ENCODE peak calls at places on chromosomes 5 and 9, in eight cellular contexts. One of them, this sample, is unnamed.

GRCh38 chr9:127788337-127789011 is 2.6 kb downstream of the CDK9 start:
- DNase-seq in brain microvascular endothelial cell: no peak
- DNase-seq in lower leg skin: no peak
- DNase-seq in uterus: no peak
- DNase-seq in psoas muscle: no peak
- DNase-seq in coronary artery: no peak
- DNase-seq in esophagus muscularis mucosa: no peak
- DNase-seq in PC-9: no peak
- DNase-seq in this sample: no peak

GRCh38 chr9:123031963-123032362 is 1.5 kb upstream of the GPR21 start:
- DNase-seq in brain microvascular endothelial cell: no peak
- DNase-seq in lower leg skin: no peak
- DNase-seq in uterus: no peak
- DNase-seq in psoas muscle: no peak
- DNase-seq in coronary artery: no peak
- DNase-seq in esophagus muscularis mucosa: no peak
- DNase-seq in PC-9: no peak
- DNase-seq in this sample: no peak

GRCh38 chr9:36018129-36018528 is 18.6 kb upstream of the RECK start:
- DNase-seq in brain microvascular endothelial cell: no peak
- DNase-seq in lower leg skin: no peak
- DNase-seq in uterus: no peak
- DNase-seq in psoas muscle: no peak
- DNase-seq in coronary artery: no peak
- DNase-seq in esophagus muscularis mucosa: peak; percentile 39
- DNase-seq in PC-9: no peak
- DNase-seq in this sample: no peak

GRCh38 chr5:151471276-151471675 is 23.9 kb downstream of the SLC36A1 start:
- DNase-seq in brain microvascular endothelial cell: no peak
- DNase-seq in lower leg skin: no peak
- DNase-seq in uterus: no peak
- DNase-seq in psoas muscle: no peak
- DNase-seq in coronary artery: no peak
- DNase-seq in esophagus muscularis mucosa: no peak
- DNase-seq in PC-9: no peak
- DNase-seq in this sample: peak; percentile 85

GRCh38 chr9:118809160-118809625 is 560.0 kb downstream of the BRINP1 start:
- DNase-seq in brain microvascular endothelial cell: no peak
- DNase-seq in lower leg skin: no peak
- DNase-seq in uterus: no peak
- DNase-seq in psoas muscle: no peak
- DNase-seq in coronary artery: no peak
- DNase-seq in esophagus muscularis mucosa: no peak
- DNase-seq in PC-9: no peak
- DNase-seq in this sample: no peak

GRCh38 chr5:128572546-128573339 is 34.7 kb upstream of the FBN2 start:
- DNase-seq in brain microvascular endothelial cell: no peak
- DNase-seq in lower leg skin: no peak
- DNase-seq in uterus: no peak
- DNase-seq in psoas muscle: no peak
- DNase-seq in coronary artery: no peak
- DNase-seq in esophagus muscularis mucosa: no peak
- DNase-seq in PC-9: no peak
- DNase-seq in this sample: peak; percentile 68

GRCh38 chr5:102794047-102794446 is 38.9 kb downstream of the PAM start:
- DNase-seq in brain microvascular endothelial cell: no peak
- DNase-seq in lower leg skin: no peak
- DNase-seq in uterus: no peak
- DNase-seq in psoas muscle: no peak
- DNase-seq in coronary artery: no peak
- DNase-seq in esophagus muscularis mucosa: no peak
- DNase-seq in PC-9: no peak
- DNase-seq in this sample: no peak

GRCh38 chr5:57653636-57654290 is 171.2 kb upstream of the ACTBL2 start:
- DNase-seq in brain microvascular endothelial cell: no peak
- DNase-seq in lower leg skin: no peak
- DNase-seq in uterus: no peak
- DNase-seq in psoas muscle: no peak
- DNase-seq in coronary artery: no peak
- DNase-seq in esophagus muscularis mucosa: no peak
- DNase-seq in PC-9: no peak
- DNase-seq in this sample: no peak

GRCh38 chr5:138139776-138140080 is 500 bp upstream of the NME5 start:
- DNase-seq in brain microvascular endothelial cell: no peak
- DNase-seq in lower leg skin: no peak
- DNase-seq in uterus: no peak
- DNase-seq in psoas muscle: no peak
- DNase-seq in coronary artery: no peak
- DNase-seq in esophagus muscularis mucosa: no peak
- DNase-seq in PC-9: no peak
- DNase-seq in this sample: no peak

GRCh38 chr5:37554403-37554739 is 175.3 kb downstream of the WDR70 start:
- DNase-seq in brain microvascular endothelial cell: no peak
- DNase-seq in lower leg skin: no peak
- DNase-seq in uterus: no peak
- DNase-seq in psoas muscle: no peak
- DNase-seq in coronary artery: no peak
- DNase-seq in esophagus muscularis mucosa: no peak
- DNase-seq in PC-9: no peak
- DNase-seq in this sample: no peak

GRCh38 chr9:124695280-124695890 is 75.7 kb downstream of the NR6A1 start:
- DNase-seq in brain microvascular endothelial cell: peak; percentile 83
- DNase-seq in lower leg skin: no peak
- DNase-seq in uterus: no peak
- DNase-seq in psoas muscle: no peak
- DNase-seq in coronary artery: no peak
- DNase-seq in esophagus muscularis mucosa: no peak
- DNase-seq in PC-9: peak; percentile 69
- DNase-seq in this sample: no peak

GRCh38 chr5:181239062-181239663 is 4.5 kb downstream of the RACK1 start:
- DNase-seq in brain microvascular endothelial cell: no peak
- DNase-seq in lower leg skin: peak; percentile 29
- DNase-seq in uterus: no peak
- DNase-seq in psoas muscle: no peak
- DNase-seq in coronary artery: no peak
- DNase-seq in esophagus muscularis mucosa: no peak
- DNase-seq in PC-9: no peak
- DNase-seq in this sample: no peak

GRCh38 chr5:80109549-80110478 is 74.7 kb downstream of the THBS4 start:
- DNase-seq in brain microvascular endothelial cell: no peak
- DNase-seq in lower leg skin: no peak
- DNase-seq in uterus: peak; percentile 48
- DNase-seq in psoas muscle: no peak
- DNase-seq in coronary artery: no peak
- DNase-seq in esophagus muscularis mucosa: no peak
- DNase-seq in PC-9: no peak
- DNase-seq in this sample: no peak

GRCh38 chr5:42753099-42753498 is 3.5 kb upstream of the CCDC152 start:
- DNase-seq in brain microvascular endothelial cell: no peak
- DNase-seq in lower leg skin: no peak
- DNase-seq in uterus: no peak
- DNase-seq in psoas muscle: no peak
- DNase-seq in coronary artery: no peak
- DNase-seq in esophagus muscularis mucosa: no peak
- DNase-seq in PC-9: no peak
- DNase-seq in this sample: no peak

GRCh38 chr5:172559004-172559932 is 81.8 kb upstream of the NEURL1B start:
- DNase-seq in brain microvascular endothelial cell: peak; percentile 95
- DNase-seq in lower leg skin: no peak
- DNase-seq in uterus: peak; percentile 86
- DNase-seq in psoas muscle: peak; percentile 77
- DNase-seq in coronary artery: peak; percentile 78
- DNase-seq in esophagus muscularis mucosa: peak; percentile 95
- DNase-seq in PC-9: no peak
- DNase-seq in this sample: peak; percentile 97

GRCh38 chr5:130992095-130992494 is 173.0 kb downstream of the HINT1 start:
- DNase-seq in brain microvascular endothelial cell: no peak
- DNase-seq in lower leg skin: no peak
- DNase-seq in uterus: no peak
- DNase-seq in psoas muscle: no peak
- DNase-seq in coronary artery: no peak
- DNase-seq in esophagus muscularis mucosa: no peak
- DNase-seq in PC-9: no peak
- DNase-seq in this sample: peak; percentile 91

GRCh38 chr5:180823346-180823745 is 20.7 kb upstream of the MGAT1 start:
- DNase-seq in brain microvascular endothelial cell: no peak
- DNase-seq in lower leg skin: peak; percentile 79
- DNase-seq in uterus: no peak
- DNase-seq in psoas muscle: no peak
- DNase-seq in coronary artery: no peak
- DNase-seq in esophagus muscularis mucosa: peak; percentile 50
- DNase-seq in PC-9: no peak
- DNase-seq in this sample: no peak

GRCh38 chr5:83418659-83419321 is 52.8 kb upstream of the VCAN start:
- DNase-seq in brain microvascular endothelial cell: no peak
- DNase-seq in lower leg skin: no peak
- DNase-seq in uterus: no peak
- DNase-seq in psoas muscle: no peak
- DNase-seq in coronary artery: no peak
- DNase-seq in esophagus muscularis mucosa: no peak
- DNase-seq in PC-9: no peak
- DNase-seq in this sample: no peak

DNA sequence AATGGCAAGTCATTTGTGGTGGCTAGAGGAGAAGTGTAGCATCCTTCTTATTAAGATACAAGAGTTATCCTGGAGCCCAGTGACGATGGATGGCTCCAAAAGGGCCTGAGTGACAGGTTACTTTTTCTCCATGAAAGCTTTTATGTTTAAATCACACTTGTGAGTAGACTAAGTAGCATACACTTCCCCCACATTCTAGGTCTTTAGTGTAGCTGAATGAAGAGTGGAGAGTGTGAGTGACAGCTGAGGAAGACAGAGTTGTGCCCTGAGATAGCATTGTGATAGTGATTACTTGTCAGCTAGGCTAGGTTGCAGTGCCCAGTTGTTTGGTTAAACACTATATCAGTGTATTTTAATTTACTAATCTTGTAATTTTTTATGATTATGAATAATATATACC is 337.8 kb downstream of the TENT4A start:
- DNase-seq in brain microvascular endothelial cell: no peak
- DNase-seq in lower leg skin: no peak
- DNase-seq in uterus: no peak
- DNase-seq in psoas muscle: no peak
- DNase-seq in coronary artery: no peak
- DNase-seq in esophagus muscularis mucosa: no peak
- DNase-seq in PC-9: no peak
- DNase-seq in this sample: no peak
- TF ChIP-seq CTCF in brain microvascular endothelial cell: no peak
- TF ChIP-seq CTCF in lower leg skin: no peak
- TF ChIP-seq CTCF in uterus: no peak
- TF ChIP-seq CTCF in psoas muscle: no peak
- TF ChIP-seq CTCF in coronary artery: no peak
- TF ChIP-seq CTCF in esophagus muscularis mucosa: no peak
- TF ChIP-seq CTCF in PC-9: no peak
- TF ChIP-seq CTCF in this sample: no peak

DNA sequence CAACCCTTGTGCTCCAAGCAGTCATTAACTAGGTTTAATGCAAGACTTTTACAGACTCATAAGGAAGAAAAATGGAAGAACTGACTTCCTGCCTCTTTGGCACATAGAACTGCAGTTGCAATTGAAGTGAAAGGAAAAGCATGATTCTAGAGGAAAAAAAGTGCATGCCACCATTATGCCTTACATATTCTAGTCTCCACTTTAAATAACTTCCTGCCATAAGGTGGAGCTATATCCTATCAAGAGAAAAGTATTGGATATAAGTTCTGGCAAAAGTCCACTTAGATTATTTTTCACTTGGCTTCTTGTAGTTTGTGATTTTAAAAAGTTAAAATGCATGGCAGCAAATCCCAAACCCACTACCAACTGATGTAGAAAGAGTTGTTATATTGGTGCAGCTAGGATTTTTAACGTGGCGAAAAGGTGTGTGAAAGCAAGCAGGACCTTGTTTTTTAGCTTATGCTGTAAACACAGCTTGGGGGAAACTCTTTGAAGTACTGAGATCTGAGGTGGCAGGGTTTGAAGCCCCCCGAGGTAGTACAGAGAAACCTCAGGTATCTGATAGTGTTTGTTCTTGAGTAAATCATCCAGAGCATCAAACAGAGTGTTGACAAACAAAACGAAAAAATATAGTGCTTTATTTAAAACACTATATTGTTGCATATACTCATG is 117.9 kb downstream of the ANXA1 start:
- DNase-seq in brain microvascular endothelial cell: no peak
- DNase-seq in lower leg skin: no peak
- DNase-seq in uterus: no peak
- DNase-seq in psoas muscle: no peak
- DNase-seq in coronary artery: no peak
- DNase-seq in esophagus muscularis mucosa: no peak
- DNase-seq in PC-9: no peak
- DNase-seq in this sample: peak; percentile 59
- H3K4me3 ChIP-seq in brain microvascular endothelial cell: no peak overlapping the region
- H3K4me3 ChIP-seq in lower leg skin: no peak overlapping the region
- H3K4me3 ChIP-seq in uterus: no peak overlapping the region
- H3K4me3 ChIP-seq in psoas muscle: no peak overlapping the region
- H3K4me3 ChIP-seq in coronary artery: no peak overlapping the region
- H3K4me3 ChIP-seq in esophagus muscularis mucosa: no peak overlapping the region
- H3K4me3 ChIP-seq in PC-9: no peak overlapping the region
- H3K4me3 ChIP-seq in this sample: no peak overlapping the region

GRCh38 chr5:132496631-132497487 is 6.3 kb upstream of the IRF1 start:
- DNase-seq in brain microvascular endothelial cell: peak; percentile 78
- DNase-seq in lower leg skin: peak; percentile 97
- DNase-seq in uterus: peak; percentile 89
- DNase-seq in psoas muscle: peak; percentile 91
- DNase-seq in coronary artery: peak; percentile 94
- DNase-seq in esophagus muscularis mucosa: peak; percentile 98
- DNase-seq in PC-9: peak; percentile 91
- DNase-seq in this sample: peak; percentile 81

GRCh38 chr5:132497488-132497997 is 7.0 kb upstream of the IRF1 start:
- DNase-seq in brain microvascular endothelial cell: peak; percentile 89
- DNase-seq in lower leg skin: peak; percentile 91
- DNase-seq in uterus: peak; percentile 79
- DNase-seq in psoas muscle: peak; percentile 84
- DNase-seq in coronary artery: peak; percentile 91
- DNase-seq in esophagus muscularis mucosa: peak; percentile 95
- DNase-seq in PC-9: peak; percentile 82
- DNase-seq in this sample: peak; percentile 90

GRCh38 chr5:132493821-132494220 is 3.2 kb upstream of the IRF1 start:
- DNase-seq in brain microvascular endothelial cell: no peak
- DNase-seq in lower leg skin: peak; percentile 12
- DNase-seq in uterus: no peak
- DNase-seq in psoas muscle: no peak
- DNase-seq in coronary artery: no peak
- DNase-seq in esophagus muscularis mucosa: peak; percentile 37
- DNase-seq in PC-9: no peak
- DNase-seq in this sample: no peak

GRCh38 chr5:132495063-132495671 is 4.6 kb upstream of the IRF1 start:
- DNase-seq in brain microvascular endothelial cell: no peak
- DNase-seq in lower leg skin: peak; percentile 84
- DNase-seq in uterus: peak; percentile 39
- DNase-seq in psoas muscle: no peak
- DNase-seq in coronary artery: peak; percentile 73
- DNase-seq in esophagus muscularis mucosa: no peak
- DNase-seq in PC-9: no peak
- DNase-seq in this sample: no peak

GRCh38 chr5:132495672-132496630 is 5.4 kb upstream of the IRF1 start:
- DNase-seq in brain microvascular endothelial cell: peak; percentile 80
- DNase-seq in lower leg skin: peak; percentile 95
- DNase-seq in uterus: peak; percentile 94
- DNase-seq in psoas muscle: peak; percentile 91
- DNase-seq in coronary artery: peak; percentile 92
- DNase-seq in esophagus muscularis mucosa: peak; percentile 97
- DNase-seq in PC-9: peak; percentile 95
- DNase-seq in this sample: peak; percentile 90
- TF ChIP-seq CTCF in brain microvascular endothelial cell: peak; percentile 33
- TF ChIP-seq CTCF in lower leg skin: no peak
- TF ChIP-seq CTCF in uterus: peak; percentile 13
- TF ChIP-seq CTCF in psoas muscle: no peak
- TF ChIP-seq CTCF in coronary artery: no peak
- TF ChIP-seq CTCF in esophagus muscularis mucosa: no peak
- TF ChIP-seq CTCF in PC-9: no peak
- TF ChIP-seq CTCF in this sample: no peak

GRCh38 chr5:50710838-50711237 is 44.4 kb downstream of the PARP8 start:
- DNase-seq in brain microvascular endothelial cell: no peak
- DNase-seq in lower leg skin: no peak
- DNase-seq in uterus: no peak
- DNase-seq in psoas muscle: no peak
- DNase-seq in coronary artery: no peak
- DNase-seq in esophagus muscularis mucosa: no peak
- DNase-seq in PC-9: no peak
- DNase-seq in this sample: no peak
- H3K4me3 ChIP-seq in brain microvascular endothelial cell: no peak overlapping the region
- H3K4me3 ChIP-seq in lower leg skin: no peak overlapping the region
- H3K4me3 ChIP-seq in uterus: no peak overlapping the region
- H3K4me3 ChIP-seq in psoas muscle: no peak overlapping the region
- H3K4me3 ChIP-seq in coronary artery: no peak overlapping the region
- H3K4me3 ChIP-seq in esophagus muscularis mucosa: peak overlapping the region; percentile 0
- H3K4me3 ChIP-seq in PC-9: no peak overlapping the region
- H3K4me3 ChIP-seq in this sample: no peak overlapping the region